ENCODE peak calls at places on chromosomes 5 and 9, in seven cellular contexts. J, T, Q, O, A, U and H are unnamed samples.

GRCh38 chr5:122267195-122267594 is 44.8 kb upstream of the SNCAIP start:
- DNase-seq in O (no peak), U (no peak), J (no peak), A (no peak), T (no peak), Q (no peak), H (no peak)

GRCh38 chr9:35364817-35365585 is 124.9 kb upstream of the RUSC2 start:
- DNase-seq in A (no peak), T (no peak), Q (no peak), O (no peak), J (no peak), U (no peak), H (no peak)

GRCh38 chr5:57366744-57367143 is 115.9 kb downstream of the ACTBL2 start:
- DNase-seq in T (no peak), U (no peak), J (no peak), A (no peak), O (no peak), Q (peak), H (no peak)

GRCh38 chr5:172458956-172459355 is 4.6 kb upstream of the SH3PXD2B start:
- DNase-seq in A (no peak), Q (no peak), J (no peak), U (no peak), T (no peak), O (no peak), H (no peak)

GRCh38 chr5:157361865-157362465 is 96.0 kb downstream of the CYFIP2 start:
- DNase-seq in J (no peak), A (no peak), Q (no peak), O (no peak), U (peak), T (no peak), H (no peak)

GRCh38 chr5:42753099-42753498 is 3.5 kb upstream of the CCDC152 start:
- DNase-seq in T (no peak), A (no peak), Q (no peak), O (no peak), J (no peak), U (no peak), H (no peak)

GRCh38 chr5:90287031-90287430 is 122.5 kb downstream of the CETN3 start:
- DNase-seq in A (no peak), O (no peak), J (no peak), T (no peak), U (no peak), Q (no peak), H (no peak)

GRCh38 chr9:137435980-137436760 is 5.0 kb downstream of the ENTPD8 start:
- DNase-seq in T (no peak), O (no peak), Q (peak), J (no peak), A (no peak), U (peak), H (peak)

GRCh38 chr5:160769264-160769663 is 82.7 kb downstream of the ATP10B start:
- DNase-seq in U (no peak), A (no peak), O (no peak), J (no peak), Q (no peak), T (no peak), H (no peak)

GRCh38 chr5:12636209-12636608 is 732.0 kb upstream of the CTNND2 start:
- DNase-seq in Q (no peak), O (no peak), U (no peak), T (no peak), A (no peak), J (no peak), H (no peak)

GRCh38 chr9:105415344-105415980 is 32.4 kb upstream of the FSD1L start:
- DNase-seq in T (peak), A (peak), J (peak), U (no peak), Q (peak), O (no peak), H (no peak)

GRCh38 chr9:109560470-109561132 is 62.5 kb upstream of the PTPN3 start:
- DNase-seq in O (no peak), T (no peak), J (no peak), U (peak), A (no peak), Q (peak), H (no peak)

GRCh38 chr9:135516132-135516860 is 4.9 kb upstream of the LCN1 start:
- DNase-seq in T (peak), Q (no peak), J (no peak), A (no peak), U (no peak), O (no peak), H (no peak)

GRCh38 chr5:89037090-89037489 is 154.1 kb upstream of the MEF2C start:
- DNase-seq in O (no peak), A (no peak), Q (peak), U (no peak), T (no peak), J (no peak), H (no peak)